ENCODE peak calls at places on chromosomes 4 and X, in seven cellular contexts. H is foreskin fibroblast, U is hepatocyte, M is astrocyte of the cerebellum, R is mucosa of descending colon, Q is cardiac fibroblast, L is fibroblast of lung. D is an unnamed sample.
A peak's percentile ranks its signal among the peaks of the same experiment; 100 is the strongest.

GRCh38 chr4:891747-892146 is 40.4 kb downstream of the GAK start:
- DNase-seq in Q (peak; percentile 5), H (no peak), L (no peak), M (no peak), U (no peak), R (no peak), D (no peak)

GRCh38 chr4:144699565-144699964 is 53.6 kb downstream of the HHIP start:
- DNase-seq in L (peak; percentile 82), M (peak; percentile 49), U (no peak), Q (peak; percentile 77), R (no peak), H (no peak), D (no peak)

GRCh38 chr4:11218692-11219091 is 210.0 kb downstream of the HS3ST1 start:
- DNase-seq in U (no peak), M (no peak), L (no peak), R (no peak), H (no peak), Q (no peak), D (no peak)

GRCh38 chrX:131830400-131831184 is 192.5 kb upstream of the STK26 start:
- DNase-seq in M (peak; percentile 68), R (peak; percentile 62), H (peak; percentile 47), U (peak; percentile 71), L (peak; percentile 51), Q (peak; percentile 80), D (no peak)

GRCh38 chrX:136318895-136319597 is 18.3 kb downstream of the ADGRG4 start:
- DNase-seq in R (no peak), Q (no peak), L (no peak), U (no peak), M (no peak), H (no peak), D (no peak)

GRCh38 chr4:25133132-25133531 is 27.1 kb downstream of the SEPSECS start:
- DNase-seq in R (no peak), H (no peak), Q (no peak), L (no peak), M (no peak), U (no peak), D (no peak)

GRCh38 chr4:56626963-56627362 is 54.1 kb downstream of the HOPX start:
- DNase-seq in R (peak; percentile 10), M (no peak), L (no peak), Q (no peak), U (no peak), H (no peak), D (no peak)

GRCh38 chr4:68929076-68929737 is 22.4 kb downstream of the UGT2A3 start:
- DNase-seq in H (no peak), R (no peak), L (no peak), U (no peak), Q (no peak), M (no peak), D (no peak)

GRCh38 chr4:26206339-26206738 is 114.5 kb upstream of the RBPJ start:
- DNase-seq in U (no peak), R (peak; percentile 9), L (peak; percentile 94), M (peak; percentile 95), H (peak; percentile 84), Q (peak; percentile 91), D (no peak)

GRCh38 chr4:159077702-159078495 is 25.0 kb upstream of the RAPGEF2 start:
- DNase-seq in M (no peak), L (no peak), H (no peak), R (no peak), U (peak; percentile 19), Q (no peak), D (no peak)

GRCh38 chr4:66489783-66490452 is 819.6 kb upstream of the EPHA5 start:
- DNase-seq in H (no peak), M (peak; percentile 70), Q (peak; percentile 82), L (peak; percentile 92), U (peak; percentile 8), R (no peak), D (no peak)

GRCh38 chrX:35826503-35826902 is 28.4 kb downstream of the MAGEB16 start:
- DNase-seq in M (no peak), H (no peak), L (no peak), U (peak; percentile 13), Q (no peak), R (no peak), D (no peak)

GRCh38 chr4:16443504-16444088 is 217.3 kb upstream of the TAPT1 start:
- DNase-seq in U (peak; percentile 37), M (peak; percentile 16), H (peak; percentile 4), L (peak; percentile 45), R (peak; percentile 31), Q (peak; percentile 61), D (peak; percentile 19)

GRCh38 chrX:69229436-69229835 is 64.2 kb upstream of the PJA1 start:
- DNase-seq in M (no peak), R (no peak), U (no peak), Q (peak; percentile 28), L (peak; percentile 65), H (peak; percentile 8), D (no peak)

GRCh38 chr4:72194046-72194445 is 162.2 kb downstream of the NPFFR2 start:
- DNase-seq in U (no peak), Q (no peak), M (no peak), L (no peak), H (no peak), R (no peak), D (no peak)

GRCh38 chr4:145480257-145480656 is 1.4 kb upstream of the SMAD1 start:
- DNase-seq in U (no peak), R (no peak), M (no peak), Q (no peak), L (no peak), H (no peak), D (no peak)

GRCh38 chrX:7156879-7157278 is 8.9 kb upstream of the PUDP start:
- DNase-seq in M (no peak), Q (no peak), H (no peak), U (no peak), L (no peak), R (no peak), D (no peak)

GRCh38 chr4:56007154-56007553 is 58.4 kb downstream of the CEP135 start:
- DNase-seq in M (no peak), R (no peak), L (no peak), Q (peak; percentile 5), H (no peak), U (no peak), D (no peak)

GRCh38 chr4:173301518-173302201 is 32.5 kb downstream of the HMGB2 start:
- DNase-seq in Q (peak; percentile 55), U (peak; percentile 51), H (peak; percentile 17), L (peak; percentile 51), M (peak; percentile 57), R (peak; percentile 38), D (peak; percentile 29)

GRCh38 chr4:112523764-112524505 is 8.0 kb upstream of the NEUROG2 start:
- DNase-seq in U (peak; percentile 84), H (no peak), Q (peak; percentile 27), R (peak; percentile 65), L (no peak), M (no peak), D (no peak)

GRCh38 chr4:133584714-133585113 is 435.6 kb downstream of the PCDH10 start:
- DNase-seq in U (no peak), H (no peak), M (no peak), L (no peak), Q (no peak), R (no peak), D (no peak)

GRCh38 chr4:105140684-105141490 is 5.8 kb upstream of the TET2 start:
- DNase-seq in U (peak; percentile 57), Q (peak; percentile 43), R (peak; percentile 69), H (peak; percentile 29), L (no peak), M (no peak), D (no peak)

GRCh38 chrX:56113785-56114436 is 118.2 kb upstream of the KLF8 start:
- DNase-seq in M (no peak), Q (no peak), L (no peak), U (peak; percentile 12), R (no peak), H (no peak), D (no peak)

GRCh38 chr4:86450861-86451260 is 91.0 kb upstream of the MAPK10 start:
- DNase-seq in H (no peak), Q (no peak), M (no peak), U (no peak), L (no peak), R (no peak), D (no peak)
- H3K4me3 ChIP-seq in H (no peak overlapping the region), Q (no peak overlapping the region), M (no peak overlapping the region), U (no peak overlapping the region), L (no peak overlapping the region), R (no peak overlapping the region), D (no peak overlapping the region)

DNA sequence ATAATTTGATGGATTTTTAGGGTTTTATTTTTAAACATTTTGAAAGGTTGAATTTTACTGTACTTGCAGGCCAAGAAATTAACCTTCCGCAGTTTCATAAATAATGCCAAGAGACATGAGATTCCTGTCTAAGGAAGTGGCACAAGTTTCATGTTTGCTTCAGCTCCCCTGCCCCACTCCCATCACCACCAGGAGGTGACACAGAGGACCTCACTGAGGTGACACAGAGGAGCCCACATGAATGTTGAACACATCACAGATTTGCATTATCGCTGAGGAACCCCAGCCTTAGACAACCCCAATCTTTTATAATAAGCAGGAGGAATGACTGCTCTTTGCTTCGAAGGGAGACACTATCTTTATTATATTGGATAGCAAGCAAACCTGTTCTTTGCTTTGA is 491.4 kb upstream of the ATOH1 start:
- DNase-seq in L (no peak), H (no peak), R (no peak), M (no peak), U (no peak), Q (no peak), D (no peak)
- TF ChIP-seq CTCF in L (no peak), H (no peak), R (no peak), M (no peak), U (no peak), Q (no peak), D (no peak)

DNA sequence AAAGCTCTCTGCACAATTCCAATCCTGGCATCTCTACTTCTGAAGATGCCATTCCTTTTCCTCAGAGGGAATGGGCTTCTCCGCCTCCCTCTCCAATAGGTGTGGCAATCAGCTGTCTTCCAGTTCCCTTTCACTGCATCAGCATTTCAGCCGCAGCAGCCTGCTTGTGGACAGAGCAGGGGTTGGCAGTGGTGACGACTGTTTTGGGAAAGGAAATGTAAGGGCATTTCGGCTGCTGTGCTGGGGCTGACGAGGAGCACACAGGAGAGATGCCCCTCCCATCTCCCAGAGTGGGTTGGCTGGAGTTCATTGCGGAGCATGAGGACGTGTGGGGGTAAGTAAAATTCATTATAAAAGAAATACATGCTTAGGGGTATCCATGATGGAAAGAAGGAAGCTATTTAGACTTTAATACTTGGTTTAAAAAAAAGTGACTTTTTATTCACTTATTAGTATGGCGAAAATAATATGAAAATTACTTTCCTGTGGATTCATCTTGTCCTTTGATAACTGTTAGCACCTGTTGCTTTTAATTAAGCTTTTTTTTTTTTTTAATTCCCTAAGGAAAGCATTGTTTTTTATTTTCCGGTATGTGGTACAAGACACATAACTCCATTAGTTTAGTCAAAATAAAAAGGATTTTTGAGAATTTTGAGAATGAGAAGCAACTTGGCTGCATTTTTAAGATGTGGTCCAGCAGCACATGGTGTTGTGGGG is at the start of gene LIMCH1:
- DNase-seq in L (peak; percentile 52), U (no peak), H (no peak), Q (peak; percentile 40), M (no peak), R (peak; percentile 10), D (no peak)
- H3K4me3 ChIP-seq in L (no peak within 1 kb of the TSS), U (no peak within 1 kb of the TSS), H (no peak within 1 kb of the TSS), Q (no peak within 1 kb of the TSS), M (no peak within 1 kb of the TSS), R (no peak within 1 kb of the TSS), D (no peak within 1 kb of the TSS)

DNA sequence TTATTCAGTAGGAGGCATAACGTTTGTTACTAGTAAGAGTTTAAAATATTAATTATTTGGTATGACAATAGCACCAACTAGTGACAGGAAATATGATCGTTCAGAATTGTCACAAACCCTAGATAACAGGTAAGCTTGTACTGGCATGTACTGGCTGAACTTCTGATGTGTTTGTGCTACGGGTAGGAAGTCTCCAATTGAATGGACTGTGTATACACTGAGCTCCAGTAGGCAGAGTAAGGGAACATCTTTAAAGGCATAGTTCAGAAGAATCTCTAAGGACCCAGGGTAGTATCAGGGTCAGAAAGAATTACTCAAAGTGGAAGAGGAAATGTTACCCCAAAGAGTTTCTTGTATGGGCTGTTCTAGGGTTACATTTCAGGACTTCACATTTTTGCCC is 230.4 kb downstream of the EDA2R start:
- DNase-seq in Q (no peak), H (no peak), L (no peak), R (no peak), M (no peak), U (no peak), D (no peak)
- TF ChIP-seq CTCF in Q (no peak), H (no peak), L (no peak), R (no peak), M (no peak), U (no peak), D (no peak)

D was measured in HFF-Myc.